ENCODE peak calls at places on chromosomes 3 and 15, in four cellular contexts. One of them, this sample, is unnamed.

GRCh38 chr3:64266983-64267382 is 41.7 kb upstream of the PRICKLE2 start:
- DNase-seq in SJSA1: no peak
- DNase-seq in activated CD4-positive, alpha-beta T cell treated with anti-CD3 and anti-CD28 coated beads, Interleukin-2, amount 50 U/mL, for 48 hours: no peak
- DNase-seq in T-helper 1 cell: no peak
- DNase-seq in this sample: no peak

GRCh38 chr15:37260255-37260654 is 159.9 kb upstream of the MEIS2 start:
- DNase-seq in SJSA1: no peak
- DNase-seq in activated CD4-positive, alpha-beta T cell treated with anti-CD3 and anti-CD28 coated beads, Interleukin-2, amount 50 U/mL, for 48 hours: no peak
- DNase-seq in T-helper 1 cell: no peak
- DNase-seq in this sample: no peak

GRCh38 chr15:58329781-58330467 is 101.9 kb upstream of the LIPC start:
- DNase-seq in SJSA1: no peak
- DNase-seq in activated CD4-positive, alpha-beta T cell treated with anti-CD3 and anti-CD28 coated beads, Interleukin-2, amount 50 U/mL, for 48 hours: no peak
- DNase-seq in T-helper 1 cell: no peak
- DNase-seq in this sample: no peak

GRCh38 chr3:15287565-15288330 is 44.6 kb downstream of the SH3BP5 start:
- DNase-seq in SJSA1: peak
- DNase-seq in activated CD4-positive, alpha-beta T cell treated with anti-CD3 and anti-CD28 coated beads, Interleukin-2, amount 50 U/mL, for 48 hours: no peak
- DNase-seq in T-helper 1 cell: no peak
- DNase-seq in this sample: no peak

GRCh38 chr3:42906905-42907183 is 902 bp downstream of the ZNF662 start:
- DNase-seq in SJSA1: no peak
- DNase-seq in activated CD4-positive, alpha-beta T cell treated with anti-CD3 and anti-CD28 coated beads, Interleukin-2, amount 50 U/mL, for 48 hours: no peak
- DNase-seq in T-helper 1 cell: no peak
- DNase-seq in this sample: no peak

GRCh38 chr3:56251343-56251945 is 216.8 kb downstream of the ERC2 start:
- DNase-seq in SJSA1: no peak
- DNase-seq in activated CD4-positive, alpha-beta T cell treated with anti-CD3 and anti-CD28 coated beads, Interleukin-2, amount 50 U/mL, for 48 hours: peak
- DNase-seq in T-helper 1 cell: no peak
- DNase-seq in this sample: no peak

GRCh38 chr3:183967693-183968092 is 50.0 kb downstream of the ABCC5 start:
- DNase-seq in SJSA1: no peak
- DNase-seq in activated CD4-positive, alpha-beta T cell treated with anti-CD3 and anti-CD28 coated beads, Interleukin-2, amount 50 U/mL, for 48 hours: no peak
- DNase-seq in T-helper 1 cell: no peak
- DNase-seq in this sample: no peak

GRCh38 chr15:65634381-65634780 is 12.6 kb downstream of the SLC24A1 start:
- DNase-seq in SJSA1: no peak
- DNase-seq in activated CD4-positive, alpha-beta T cell treated with anti-CD3 and anti-CD28 coated beads, Interleukin-2, amount 50 U/mL, for 48 hours: no peak
- DNase-seq in T-helper 1 cell: no peak
- DNase-seq in this sample: no peak

GRCh38 chr3:152241142-152242067 is 27.3 kb upstream of the MBNL1 start:
- DNase-seq in SJSA1: no peak
- DNase-seq in activated CD4-positive, alpha-beta T cell treated with anti-CD3 and anti-CD28 coated beads, Interleukin-2, amount 50 U/mL, for 48 hours: no peak
- DNase-seq in T-helper 1 cell: no peak
- DNase-seq in this sample: no peak

This sample was measured in effector memory CD8-positive, alpha-beta T cell.